ENCODE peak calls at places on chromosomes 4 and X, in seven cellular contexts. U is activated effector memory CD4-positive, alpha-beta T cell treated with anti-CD3 and anti-CD28 coated beads, Interleukin-2, amount 50 U/mL, for 16 hours; P is stimulated activated CD8-positive, alpha-beta memory T cell treated with anti-CD3 and anti-CD28 coated beads, Interleukin-7, amount 100 ng/mL, for 24 hours; K is sciatic nerve; C is central memory CD4-positive, alpha-beta T cell; B is amniotic stem cell; W is AG08395. Q is an unnamed sample.

GRCh38 chr4:38723726-38724506 is 58.9 kb downstream of the TLR10 start:
- DNase-seq in U (no peak), P (no peak), K (no peak), C (no peak), B (no peak), W (peak; percentile 4), Q (no peak)

GRCh38 chr4:40241026-40241425 is 44.2 kb downstream of the RHOH start:
- DNase-seq in U (peak; percentile 50), P (no peak), K (no peak), C (no peak), B (no peak), W (no peak), Q (no peak)

GRCh38 chr4:76156635-76157034 is 8.4 kb upstream of the NUP54 start:
- DNase-seq in U (no peak), P (no peak), K (no peak), C (no peak), B (no peak), W (no peak), Q (no peak)

GRCh38 chr4:81838586-81838985 is 366.9 kb upstream of the RASGEF1B start:
- DNase-seq in U (no peak), P (no peak), K (no peak), C (no peak), B (no peak), W (no peak), Q (no peak)

GRCh38 chr4:24121395-24122175 is 231.7 kb upstream of the PPARGC1A start:
- DNase-seq in U (no peak), P (no peak), K (no peak), C (no peak), B (no peak), W (peak; percentile 4), Q (no peak)

GRCh38 chr4:17468638-17469221 is 43.2 kb downstream of the QDPR start:
- DNase-seq in U (no peak), P (no peak), K (no peak), C (no peak), B (peak; percentile 12), W (peak; percentile 53), Q (no peak)

GRCh38 chr4:121765941-121766538 is 1.1 kb upstream of the SMIM43 start:
- DNase-seq in U (no peak), P (no peak), K (no peak), C (no peak), B (no peak), W (no peak), Q (no peak)

GRCh38 chrX:24005028-24005427 is 22.0 kb downstream of the KLHL15 start:
- DNase-seq in U (no peak), P (no peak), K (no peak), C (no peak), B (no peak), W (no peak), Q (no peak)

GRCh38 chr4:148984951-148985350 is 542.7 kb upstream of the NR3C2 start:
- DNase-seq in U (no peak), P (no peak), K (no peak), C (no peak), B (no peak), W (no peak), Q (no peak)

GRCh38 chr4:160928482-160928881 is 1235.3 kb downstream of the FSTL5 start:
- DNase-seq in U (no peak), P (no peak), K (no peak), C (no peak), B (no peak), W (no peak), Q (no peak)

GRCh38 chr4:112266823-112267222 is 18.9 kb downstream of the TIFA start:
- DNase-seq in U (no peak), P (no peak), K (no peak), C (peak; percentile 13), B (no peak), W (peak; percentile 34), Q (no peak)

GRCh38 chrX:19543951-19544359 is 28.6 kb upstream of the MAP3K15 start:
- DNase-seq in U (no peak), P (no peak), K (no peak), C (no peak), B (no peak), W (no peak), Q (peak; percentile 25)

GRCh38 chr4:145352438-145353145 is 129.1 kb upstream of the SMAD1 start:
- DNase-seq in U (no peak), P (no peak), K (no peak), C (no peak), B (no peak), W (no peak), Q (no peak)